ENCODE peak calls at places on chromosome 14, in four cellular contexts. B, E, L and Z are unnamed samples.

GRCh38 chr14:102078840-102079699 is 7.8 kb downstream of the HSP90AA1 start:
- DNase-seq in E (no peak), B (no peak), L (no peak), Z (no peak)

GRCh38 chr14:75969126-75969525 is 12.7 kb downstream of the TGFB3 start:
- DNase-seq in B (no peak), L (no peak), E (no peak), Z (no peak)

GRCh38 chr14:51533160-51533559 is 118.5 kb upstream of the FRMD6 start:
- DNase-seq in E (no peak), B (no peak), L (no peak), Z (no peak)

GRCh38 chr14:105180598-105181528 is at the start of gene NUDT14:
- DNase-seq in E (peak; percentile 81), B (peak; percentile 72), L (peak; percentile 76), Z (peak; percentile 84)

GRCh38 chr14:70203686-70204085 is 14.9 kb upstream of the SLC8A3 start:
- DNase-seq in L (no peak), E (no peak), B (no peak), Z (no peak)

GRCh38 chr14:52473557-52473956 is 78.7 kb downstream of the TXNDC16 start:
- DNase-seq in E (peak; percentile 5), B (no peak), L (peak; percentile 29), Z (no peak)

GRCh38 chr14:56000846-56001245 is 117.4 kb upstream of the PELI2 start:
- DNase-seq in B (no peak), E (no peak), L (no peak), Z (no peak)

GRCh38 chr14:64109821-64110554 is 184.2 kb downstream of the ESR2 start:
- DNase-seq in L (no peak), B (no peak), E (no peak), Z (no peak)

GRCh38 chr14:104913413-104913812 is 11.3 kb upstream of the PLD4 start:
- DNase-seq in L (no peak), E (no peak), B (no peak), Z (peak; percentile 8)

GRCh38 chr14:35963209-35963608 is 137.1 kb downstream of the BRMS1L start:
- DNase-seq in E (no peak), L (no peak), B (no peak), Z (no peak)

GRCh38 chr14:73290279-73290678 is 53.0 kb downstream of the PAPLN start:
- DNase-seq in B (no peak), E (no peak), L (no peak), Z (no peak)

GRCh38 chr14:105221598-105222178 is 26.6 kb upstream of the BTBD6 start:
- DNase-seq in B (no peak), L (no peak), E (no peak), Z (no peak)

GRCh38 chr14:33127531-33127930 is 188.9 kb downstream of the NPAS3 start:
- DNase-seq in L (no peak), B (no peak), E (no peak), Z (no peak)

GRCh38 chr14:77376380-77376770 is 519 bp downstream of the TMED8 start:
- DNase-seq in E (peak; percentile 39), L (no peak), B (peak; percentile 21), Z (peak; percentile 23)

GRCh38 chr14:38256358-38256840 is 506 bp upstream of the CLEC14A start:
- DNase-seq in E (no peak), L (no peak), B (no peak), Z (no peak)

GRCh38 chr14:65696801-65697200 is 284.3 kb downstream of the FUT8 start:
- DNase-seq in B (no peak), E (no peak), L (no peak), Z (no peak)

GRCh38 chr14:32407170-32407569 is 78.1 kb downstream of the AKAP6 start:
- DNase-seq in B (no peak), E (no peak), L (no peak), Z (no peak)

GRCh38 chr14:94677239-94677612 is 65.0 kb downstream of the SERPINA3 start:
- DNase-seq in E (no peak), L (no peak), B (no peak), Z (no peak)

GRCh38 chr14:56195727-56196126 is 77.5 kb downstream of the PELI2 start:
- DNase-seq in E (peak; percentile 92), L (peak; percentile 31), B (no peak), Z (peak; percentile 23)

GRCh38 chr14:76768201-76768656 is 7.0 kb downstream of the VASH1 start:
- DNase-seq in L (no peak), E (peak; percentile 47), B (peak; percentile 55), Z (no peak)